ENCODE peak calls at places on chromosome 10, in nine cellular contexts. One of them, this sample, is unnamed.

GRCh38 chr10:100327007-100327700 is 2.9 kb downstream of the PKD2L1 start:
- DNase-seq in Karpas-422: no peak
- DNase-seq in SJSA1: no peak
- DNase-seq in upper lobe of right lung: no peak
- DNase-seq in CD8-positive, alpha-beta T cell: no peak
- DNase-seq in stomach: peak; percentile 42
- DNase-seq in esophagus muscularis mucosa: no peak
- DNase-seq in lower lobe of right lung: peak; percentile 55
- DNase-seq in CD8-positive, alpha-beta memory T cell: no peak
- DNase-seq in this sample: peak; percentile 26

GRCh38 chr10:102870221-102870620 is 951 bp downstream of the AS3MT start:
- DNase-seq in CD8-positive, alpha-beta memory T cell: no peak
- DNase-seq in stomach: no peak
- DNase-seq in upper lobe of right lung: no peak
- DNase-seq in CD8-positive, alpha-beta T cell: no peak
- DNase-seq in lower lobe of right lung: no peak
- DNase-seq in Karpas-422: no peak
- DNase-seq in SJSA1: no peak
- DNase-seq in esophagus muscularis mucosa: no peak
- DNase-seq in this sample: no peak

GRCh38 chr10:126309193-126309592 is 79.1 kb downstream of the ADAM12 start:
- DNase-seq in upper lobe of right lung: no peak
- DNase-seq in stomach: no peak
- DNase-seq in Karpas-422: no peak
- DNase-seq in esophagus muscularis mucosa: no peak
- DNase-seq in lower lobe of right lung: no peak
- DNase-seq in CD8-positive, alpha-beta memory T cell: no peak
- DNase-seq in SJSA1: no peak
- DNase-seq in CD8-positive, alpha-beta T cell: no peak
- DNase-seq in this sample: no peak

GRCh38 chr10:102776779-102777417 is 33.1 kb downstream of the WBP1L start:
- DNase-seq in lower lobe of right lung: peak; percentile 80
- DNase-seq in esophagus muscularis mucosa: peak; percentile 97
- DNase-seq in CD8-positive, alpha-beta T cell: peak; percentile 68
- DNase-seq in SJSA1: peak; percentile 93
- DNase-seq in upper lobe of right lung: peak; percentile 81
- DNase-seq in stomach: peak; percentile 71
- DNase-seq in Karpas-422: no peak
- DNase-seq in CD8-positive, alpha-beta memory T cell: no peak
- DNase-seq in this sample: peak; percentile 64

GRCh38 chr10:14761372-14761771 is 13.3 kb downstream of the FAM107B start:
- DNase-seq in upper lobe of right lung: no peak
- DNase-seq in CD8-positive, alpha-beta T cell: no peak
- DNase-seq in CD8-positive, alpha-beta memory T cell: no peak
- DNase-seq in lower lobe of right lung: no peak
- DNase-seq in SJSA1: no peak
- DNase-seq in Karpas-422: no peak
- DNase-seq in stomach: no peak
- DNase-seq in esophagus muscularis mucosa: peak; percentile 4
- DNase-seq in this sample: no peak

GRCh38 chr10:8026349-8027259 is 27.9 kb upstream of the GATA3 start:
- DNase-seq in CD8-positive, alpha-beta T cell: no peak
- DNase-seq in Karpas-422: no peak
- DNase-seq in SJSA1: no peak
- DNase-seq in upper lobe of right lung: no peak
- DNase-seq in esophagus muscularis mucosa: peak; percentile 72
- DNase-seq in CD8-positive, alpha-beta memory T cell: no peak
- DNase-seq in stomach: no peak
- DNase-seq in lower lobe of right lung: no peak
- DNase-seq in this sample: no peak

GRCh38 chr10:109027534-109028185 is 895.7 kb downstream of the XPNPEP1 start:
- DNase-seq in Karpas-422: no peak
- DNase-seq in CD8-positive, alpha-beta T cell: no peak
- DNase-seq in upper lobe of right lung: no peak
- DNase-seq in CD8-positive, alpha-beta memory T cell: no peak
- DNase-seq in lower lobe of right lung: no peak
- DNase-seq in esophagus muscularis mucosa: no peak
- DNase-seq in stomach: no peak
- DNase-seq in SJSA1: no peak
- DNase-seq in this sample: no peak

GRCh38 chr10:44864042-44864436 is 47.1 kb upstream of the TMEM72 start:
- DNase-seq in CD8-positive, alpha-beta memory T cell: peak; percentile 12
- DNase-seq in lower lobe of right lung: peak; percentile 64
- DNase-seq in stomach: no peak
- DNase-seq in Karpas-422: no peak
- DNase-seq in upper lobe of right lung: peak; percentile 81
- DNase-seq in CD8-positive, alpha-beta T cell: no peak
- DNase-seq in SJSA1: no peak
- DNase-seq in esophagus muscularis mucosa: no peak
- DNase-seq in this sample: no peak

GRCh38 chr10:109934958-109935793 is 11.9 kb upstream of the XPNPEP1 start:
- DNase-seq in esophagus muscularis mucosa: no peak
- DNase-seq in lower lobe of right lung: no peak
- DNase-seq in stomach: no peak
- DNase-seq in upper lobe of right lung: no peak
- DNase-seq in SJSA1: no peak
- DNase-seq in Karpas-422: no peak
- DNase-seq in CD8-positive, alpha-beta memory T cell: peak; percentile 46
- DNase-seq in CD8-positive, alpha-beta T cell: no peak
- DNase-seq in this sample: no peak

GRCh38 chr10:100519321-100520051 is at the start of gene SEC31B:
- DNase-seq in stomach: peak; percentile 46
- DNase-seq in CD8-positive, alpha-beta memory T cell: no peak
- DNase-seq in lower lobe of right lung: peak; percentile 52
- DNase-seq in Karpas-422: no peak
- DNase-seq in CD8-positive, alpha-beta T cell: no peak
- DNase-seq in upper lobe of right lung: peak; percentile 69
- DNase-seq in esophagus muscularis mucosa: no peak
- DNase-seq in SJSA1: no peak
- DNase-seq in this sample: peak; percentile 61

GRCh38 chr10:60426425-60426824 is 36.8 kb upstream of the ANK3 start:
- DNase-seq in SJSA1: no peak
- DNase-seq in esophagus muscularis mucosa: no peak
- DNase-seq in CD8-positive, alpha-beta T cell: no peak
- DNase-seq in lower lobe of right lung: no peak
- DNase-seq in CD8-positive, alpha-beta memory T cell: no peak
- DNase-seq in upper lobe of right lung: no peak
- DNase-seq in Karpas-422: no peak
- DNase-seq in stomach: no peak
- DNase-seq in this sample: no peak

GRCh38 chr10:77592946-77593636 is 44.5 kb downstream of the KCNMA1 start:
- DNase-seq in esophagus muscularis mucosa: no peak
- DNase-seq in SJSA1: peak; percentile 73
- DNase-seq in upper lobe of right lung: no peak
- DNase-seq in stomach: peak; percentile 44
- DNase-seq in lower lobe of right lung: no peak
- DNase-seq in Karpas-422: no peak
- DNase-seq in CD8-positive, alpha-beta memory T cell: no peak
- DNase-seq in CD8-positive, alpha-beta T cell: no peak
- DNase-seq in this sample: no peak

GRCh38 chr10:79314761-79315601 is 32.3 kb upstream of the PPIF start:
- DNase-seq in CD8-positive, alpha-beta memory T cell: no peak
- DNase-seq in upper lobe of right lung: no peak
- DNase-seq in SJSA1: no peak
- DNase-seq in stomach: no peak
- DNase-seq in Karpas-422: no peak
- DNase-seq in esophagus muscularis mucosa: no peak
- DNase-seq in CD8-positive, alpha-beta T cell: no peak
- DNase-seq in lower lobe of right lung: peak; percentile 41
- DNase-seq in this sample: no peak

GRCh38 chr10:132111871-132112341 is 46.2 kb downstream of the JAKMIP3 start:
- DNase-seq in upper lobe of right lung: peak; percentile 59
- DNase-seq in stomach: peak; percentile 20
- DNase-seq in CD8-positive, alpha-beta memory T cell: no peak
- DNase-seq in SJSA1: peak; percentile 38
- DNase-seq in lower lobe of right lung: peak; percentile 39
- DNase-seq in CD8-positive, alpha-beta T cell: no peak
- DNase-seq in esophagus muscularis mucosa: no peak
- DNase-seq in Karpas-422: no peak
- DNase-seq in this sample: peak; percentile 1

GRCh38 chr10:46006219-46006618 is 24.2 kb downstream of the NCOA4 start:
- DNase-seq in CD8-positive, alpha-beta T cell: no peak
- DNase-seq in SJSA1: no peak
- DNase-seq in Karpas-422: no peak
- DNase-seq in CD8-positive, alpha-beta memory T cell: no peak
- DNase-seq in stomach: no peak
- DNase-seq in upper lobe of right lung: no peak
- DNase-seq in esophagus muscularis mucosa: no peak
- DNase-seq in lower lobe of right lung: no peak
- DNase-seq in this sample: no peak

GRCh38 chr10:127161482-127161881 is 34.9 kb downstream of the INSYN2A start:
- DNase-seq in esophagus muscularis mucosa: no peak
- DNase-seq in Karpas-422: no peak
- DNase-seq in CD8-positive, alpha-beta T cell: no peak
- DNase-seq in SJSA1: no peak
- DNase-seq in upper lobe of right lung: no peak
- DNase-seq in lower lobe of right lung: no peak
- DNase-seq in CD8-positive, alpha-beta memory T cell: no peak
- DNase-seq in stomach: no peak
- DNase-seq in this sample: no peak

GRCh38 chr10:111523016-111523415 is 446.2 kb downstream of the ADRA2A start:
- DNase-seq in CD8-positive, alpha-beta memory T cell: no peak
- DNase-seq in lower lobe of right lung: no peak
- DNase-seq in SJSA1: no peak
- DNase-seq in upper lobe of right lung: no peak
- DNase-seq in stomach: no peak
- DNase-seq in CD8-positive, alpha-beta T cell: no peak
- DNase-seq in Karpas-422: no peak
- DNase-seq in esophagus muscularis mucosa: no peak
- DNase-seq in this sample: no peak

GRCh38 chr10:103542764-103543616 is 49.5 kb downstream of the NEURL1 start:
- DNase-seq in upper lobe of right lung: peak; percentile 59
- DNase-seq in stomach: peak; percentile 40
- DNase-seq in CD8-positive, alpha-beta T cell: peak; percentile 29
- DNase-seq in esophagus muscularis mucosa: no peak
- DNase-seq in Karpas-422: peak; percentile 78
- DNase-seq in CD8-positive, alpha-beta memory T cell: peak; percentile 16
- DNase-seq in SJSA1: no peak
- DNase-seq in lower lobe of right lung: no peak
- DNase-seq in this sample: peak; percentile 50

GRCh38 chr10:11685787-11686218 is 56.4 kb upstream of the ECHDC3 start:
- DNase-seq in esophagus muscularis mucosa: no peak
- DNase-seq in Karpas-422: peak; percentile 96
- DNase-seq in stomach: peak; percentile 86
- DNase-seq in SJSA1: no peak
- DNase-seq in CD8-positive, alpha-beta memory T cell: peak; percentile 68
- DNase-seq in lower lobe of right lung: peak; percentile 84
- DNase-seq in upper lobe of right lung: peak; percentile 80
- DNase-seq in CD8-positive, alpha-beta T cell: peak; percentile 70
- DNase-seq in this sample: peak; percentile 53
- H3K4me3 ChIP-seq in esophagus muscularis mucosa: no peak overlapping the region
- H3K4me3 ChIP-seq in Karpas-422: peak overlapping the region; percentile 51
- H3K4me3 ChIP-seq in stomach: no peak overlapping the region
- H3K4me3 ChIP-seq in SJSA1: no peak overlapping the region
- H3K4me3 ChIP-seq in CD8-positive, alpha-beta memory T cell: peak overlapping the region; percentile 65
- H3K4me3 ChIP-seq in lower lobe of right lung: peak overlapping the region; percentile 40
- H3K4me3 ChIP-seq in upper lobe of right lung: no peak overlapping the region
- H3K4me3 ChIP-seq in CD8-positive, alpha-beta T cell: peak overlapping the region; percentile 16
- H3K4me3 ChIP-seq in this sample: no peak overlapping the region

GRCh38 chr10:69337312-69338132 is 59.2 kb downstream of the HK1 start:
- DNase-seq in SJSA1: no peak
- DNase-seq in upper lobe of right lung: no peak
- DNase-seq in CD8-positive, alpha-beta T cell: no peak
- DNase-seq in esophagus muscularis mucosa: no peak
- DNase-seq in lower lobe of right lung: peak; percentile 59
- DNase-seq in Karpas-422: no peak
- DNase-seq in stomach: no peak
- DNase-seq in CD8-positive, alpha-beta memory T cell: no peak
- DNase-seq in this sample: peak; percentile 33

GRCh38 chr10:69335063-69335587 is 56.8 kb downstream of the HK1 start:
- DNase-seq in stomach: no peak
- DNase-seq in Karpas-422: no peak
- DNase-seq in SJSA1: no peak
- DNase-seq in upper lobe of right lung: peak; percentile 84
- DNase-seq in CD8-positive, alpha-beta memory T cell: no peak
- DNase-seq in CD8-positive, alpha-beta T cell: no peak
- DNase-seq in lower lobe of right lung: peak; percentile 84
- DNase-seq in esophagus muscularis mucosa: no peak
- DNase-seq in this sample: peak; percentile 71

GRCh38 chr10:69336952-69337311 is 58.6 kb downstream of the HK1 start:
- DNase-seq in esophagus muscularis mucosa: no peak
- DNase-seq in stomach: no peak
- DNase-seq in Karpas-422: no peak
- DNase-seq in CD8-positive, alpha-beta memory T cell: no peak
- DNase-seq in SJSA1: no peak
- DNase-seq in CD8-positive, alpha-beta T cell: no peak
- DNase-seq in lower lobe of right lung: no peak
- DNase-seq in upper lobe of right lung: no peak
- DNase-seq in this sample: no peak

GRCh38 chr10:69334258-69335062 is 56.2 kb downstream of the HK1 start:
- DNase-seq in CD8-positive, alpha-beta memory T cell: no peak
- DNase-seq in stomach: no peak
- DNase-seq in upper lobe of right lung: no peak
- DNase-seq in Karpas-422: no peak
- DNase-seq in lower lobe of right lung: no peak
- DNase-seq in CD8-positive, alpha-beta T cell: no peak
- DNase-seq in SJSA1: no peak
- DNase-seq in esophagus muscularis mucosa: no peak
- DNase-seq in this sample: no peak

DNA sequence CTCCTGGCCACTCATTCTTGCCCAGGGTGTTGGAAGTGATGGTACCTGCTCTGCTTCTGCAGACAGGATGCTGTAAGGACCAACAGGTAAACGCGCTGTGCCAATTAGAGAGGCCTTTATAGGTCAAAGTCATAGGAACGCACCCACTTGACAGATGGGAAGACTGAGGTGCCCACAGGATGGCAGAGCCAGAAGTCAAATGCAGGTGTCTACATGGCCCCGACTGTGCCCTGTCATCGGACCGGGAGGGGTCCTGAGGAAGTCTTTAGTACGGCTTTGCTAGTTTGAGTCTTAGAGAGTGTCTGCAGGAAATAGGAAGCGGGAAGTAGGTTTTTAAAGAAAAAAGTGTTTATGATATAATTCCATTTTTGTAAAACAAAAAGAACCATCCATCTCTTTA is 57.3 kb downstream of the HK1 start:
- DNase-seq in SJSA1: no peak
- DNase-seq in upper lobe of right lung: no peak
- DNase-seq in stomach: no peak
- DNase-seq in CD8-positive, alpha-beta T cell: no peak
- DNase-seq in lower lobe of right lung: no peak
- DNase-seq in CD8-positive, alpha-beta memory T cell: no peak
- DNase-seq in Karpas-422: no peak
- DNase-seq in esophagus muscularis mucosa: no peak
- DNase-seq in this sample: no peak
- H3K4me1 ChIP-seq in SJSA1: no peaks in the 10 kb centered on the region
- H3K4me1 ChIP-seq in upper lobe of right lung: peaks cover 84% of the 10 kb centered on the region
- H3K4me1 ChIP-seq in stomach: peaks cover 97% of the 10 kb centered on the region
- H3K4me1 ChIP-seq in CD8-positive, alpha-beta T cell: peaks cover 36% of the 10 kb centered on the region
- H3K4me1 ChIP-seq in lower lobe of right lung: peaks cover 83% of the 10 kb centered on the region
- H3K4me1 ChIP-seq in CD8-positive, alpha-beta memory T cell: peaks cover 63% of the 10 kb centered on the region
- H3K4me1 ChIP-seq in Karpas-422: peaks cover 50% of the 10 kb centered on the region
- H3K4me1 ChIP-seq in esophagus muscularis mucosa: peaks cover 100% of the 10 kb centered on the region
- H3K4me1 ChIP-seq in this sample: peaks cover 100% of the 10 kb centered on the region

GRCh38 chr10:96266118-96266770 is 5.1 kb downstream of the BLNK start:
- DNase-seq in esophagus muscularis mucosa: peak; percentile 74
- DNase-seq in CD8-positive, alpha-beta T cell: no peak
- DNase-seq in CD8-positive, alpha-beta memory T cell: no peak
- DNase-seq in SJSA1: no peak
- DNase-seq in upper lobe of right lung: no peak
- DNase-seq in lower lobe of right lung: no peak
- DNase-seq in stomach: no peak
- DNase-seq in Karpas-422: no peak
- DNase-seq in this sample: no peak
- H3K4me3 ChIP-seq in esophagus muscularis mucosa: no peak overlapping the region
- H3K4me3 ChIP-seq in CD8-positive, alpha-beta T cell: no peak overlapping the region
- H3K4me3 ChIP-seq in CD8-positive, alpha-beta memory T cell: no peak overlapping the region
- H3K4me3 ChIP-seq in SJSA1: no peak overlapping the region
- H3K4me3 ChIP-seq in upper lobe of right lung: no peak overlapping the region
- H3K4me3 ChIP-seq in lower lobe of right lung: no peak overlapping the region
- H3K4me3 ChIP-seq in stomach: no peak overlapping the region
- H3K4me3 ChIP-seq in Karpas-422: peak overlapping the region; percentile 96
- H3K4me3 ChIP-seq in this sample: no peak overlapping the region

GRCh38 chr10:32983333-32983909 is 25.4 kb upstream of the ITGB1 start:
- DNase-seq in CD8-positive, alpha-beta T cell: peak; percentile 42
- DNase-seq in stomach: no peak
- DNase-seq in lower lobe of right lung: no peak
- DNase-seq in esophagus muscularis mucosa: no peak
- DNase-seq in upper lobe of right lung: no peak
- DNase-seq in SJSA1: peak; percentile 92
- DNase-seq in Karpas-422: peak; percentile 58
- DNase-seq in CD8-positive, alpha-beta memory T cell: no peak
- DNase-seq in this sample: no peak
- H3K4me1 ChIP-seq in CD8-positive, alpha-beta T cell: peaks cover 25% of the 10 kb centered on the region
- H3K4me1 ChIP-seq in stomach: peaks cover 25% of the 10 kb centered on the region
- H3K4me1 ChIP-seq in lower lobe of right lung: peaks cover 45% of the 10 kb centered on the region
- H3K4me1 ChIP-seq in esophagus muscularis mucosa: peaks cover 37% of the 10 kb centered on the region
- H3K4me1 ChIP-seq in upper lobe of right lung: peaks cover 29% of the 10 kb centered on the region
- H3K4me1 ChIP-seq in SJSA1: peaks cover 57% of the 10 kb centered on the region
- H3K4me1 ChIP-seq in Karpas-422: peaks cover 91% of the 10 kb centered on the region
- H3K4me1 ChIP-seq in CD8-positive, alpha-beta memory T cell: peaks cover 37% of the 10 kb centered on the region
- H3K4me1 ChIP-seq in this sample: peaks cover 10% of the 10 kb centered on the region

This sample was measured in heart right ventricle.